ENCODE peak calls at places on chromosomes 11 and 22, in six cellular contexts. One of them, this sample, is unnamed.

GRCh38 chr22:45645526-45646414 is 25.9 kb upstream of the ATXN10 start:
- DNase-seq in ureter: peak
- DNase-seq in GM04503: no peak
- DNase-seq in DMS 273 treated with DMSO at 0.1 percent for 48 hours: no peak
- DNase-seq in PC-9: peak
- DNase-seq in stimulated activated CD8-positive, alpha-beta memory T cell treated with anti-CD3 and anti-CD28 coated beads, Interleukin-15, amount 100 ng/mL, for 48 hours: peak
- DNase-seq in this sample: peak

GRCh38 chr11:128632151-128632791 is 44.9 kb upstream of the ETS1 start:
- DNase-seq in ureter: no peak
- DNase-seq in GM04503: peak
- DNase-seq in DMS 273 treated with DMSO at 0.1 percent for 48 hours: no peak
- DNase-seq in PC-9: no peak
- DNase-seq in stimulated activated CD8-positive, alpha-beta memory T cell treated with anti-CD3 and anti-CD28 coated beads, Interleukin-15, amount 100 ng/mL, for 48 hours: no peak
- DNase-seq in this sample: peak

GRCh38 chr11:120746395-120746794 is 234.8 kb downstream of the GRIK4 start:
- DNase-seq in ureter: no peak
- DNase-seq in GM04503: no peak
- DNase-seq in DMS 273 treated with DMSO at 0.1 percent for 48 hours: no peak
- DNase-seq in PC-9: no peak
- DNase-seq in stimulated activated CD8-positive, alpha-beta memory T cell treated with anti-CD3 and anti-CD28 coated beads, Interleukin-15, amount 100 ng/mL, for 48 hours: no peak
- DNase-seq in this sample: no peak

GRCh38 chr11:128948583-128948982 is 5.9 kb upstream of the TP53AIP1 start:
- DNase-seq in ureter: no peak
- DNase-seq in GM04503: no peak
- DNase-seq in DMS 273 treated with DMSO at 0.1 percent for 48 hours: no peak
- DNase-seq in PC-9: no peak
- DNase-seq in stimulated activated CD8-positive, alpha-beta memory T cell treated with anti-CD3 and anti-CD28 coated beads, Interleukin-15, amount 100 ng/mL, for 48 hours: no peak
- DNase-seq in this sample: no peak

GRCh38 chr11:1544536-1544935 is 27.5 kb downstream of the DUSP8 start:
- DNase-seq in ureter: no peak
- DNase-seq in GM04503: no peak
- DNase-seq in DMS 273 treated with DMSO at 0.1 percent for 48 hours: no peak
- DNase-seq in PC-9: no peak
- DNase-seq in stimulated activated CD8-positive, alpha-beta memory T cell treated with anti-CD3 and anti-CD28 coated beads, Interleukin-15, amount 100 ng/mL, for 48 hours: no peak
- DNase-seq in this sample: no peak

GRCh38 chr11:112289588-112290461 is 29.2 kb upstream of the PLET1 start:
- DNase-seq in ureter: peak
- DNase-seq in GM04503: no peak
- DNase-seq in DMS 273 treated with DMSO at 0.1 percent for 48 hours: no peak
- DNase-seq in PC-9: peak
- DNase-seq in stimulated activated CD8-positive, alpha-beta memory T cell treated with anti-CD3 and anti-CD28 coated beads, Interleukin-15, amount 100 ng/mL, for 48 hours: peak
- DNase-seq in this sample: peak

GRCh38 chr22:43539572-43540533 is 128.0 kb downstream of the MPPED1 start:
- DNase-seq in ureter: no peak
- DNase-seq in GM04503: no peak
- DNase-seq in DMS 273 treated with DMSO at 0.1 percent for 48 hours: no peak
- DNase-seq in PC-9: no peak
- DNase-seq in stimulated activated CD8-positive, alpha-beta memory T cell treated with anti-CD3 and anti-CD28 coated beads, Interleukin-15, amount 100 ng/mL, for 48 hours: no peak
- DNase-seq in this sample: no peak

GRCh38 chr11:125272822-125273221 is 108.3 kb downstream of the PKNOX2 start:
- DNase-seq in ureter: no peak
- DNase-seq in GM04503: no peak
- DNase-seq in DMS 273 treated with DMSO at 0.1 percent for 48 hours: no peak
- DNase-seq in PC-9: no peak
- DNase-seq in stimulated activated CD8-positive, alpha-beta memory T cell treated with anti-CD3 and anti-CD28 coated beads, Interleukin-15, amount 100 ng/mL, for 48 hours: no peak
- DNase-seq in this sample: no peak

GRCh38 chr22:20520093-20520511 is 12.7 kb downstream of the MED15 start:
- DNase-seq in ureter: no peak
- DNase-seq in GM04503: no peak
- DNase-seq in DMS 273 treated with DMSO at 0.1 percent for 48 hours: no peak
- DNase-seq in PC-9: no peak
- DNase-seq in stimulated activated CD8-positive, alpha-beta memory T cell treated with anti-CD3 and anti-CD28 coated beads, Interleukin-15, amount 100 ng/mL, for 48 hours: peak
- DNase-seq in this sample: peak

GRCh38 chr11:70872950-70873735 is 379.2 kb downstream of the SHANK2 start:
- DNase-seq in ureter: no peak
- DNase-seq in GM04503: no peak
- DNase-seq in DMS 273 treated with DMSO at 0.1 percent for 48 hours: no peak
- DNase-seq in PC-9: no peak
- DNase-seq in stimulated activated CD8-positive, alpha-beta memory T cell treated with anti-CD3 and anti-CD28 coated beads, Interleukin-15, amount 100 ng/mL, for 48 hours: no peak
- DNase-seq in this sample: no peak

GRCh38 chr11:128520886-128521696 is 66.3 kb downstream of the ETS1 start:
- DNase-seq in ureter: no peak
- DNase-seq in GM04503: no peak
- DNase-seq in DMS 273 treated with DMSO at 0.1 percent for 48 hours: no peak
- DNase-seq in PC-9: no peak
- DNase-seq in stimulated activated CD8-positive, alpha-beta memory T cell treated with anti-CD3 and anti-CD28 coated beads, Interleukin-15, amount 100 ng/mL, for 48 hours: no peak
- DNase-seq in this sample: no peak

GRCh38 chr22:40818192-40818746 is 877 bp downstream of the SLC25A17 start:
- DNase-seq in ureter: no peak
- DNase-seq in GM04503: no peak
- DNase-seq in DMS 273 treated with DMSO at 0.1 percent for 48 hours: no peak
- DNase-seq in PC-9: no peak
- DNase-seq in stimulated activated CD8-positive, alpha-beta memory T cell treated with anti-CD3 and anti-CD28 coated beads, Interleukin-15, amount 100 ng/mL, for 48 hours: no peak
- DNase-seq in this sample: no peak

GRCh38 chr11:123238297-123238696 is 43.2 kb upstream of the CLMP start:
- DNase-seq in ureter: peak
- DNase-seq in GM04503: no peak
- DNase-seq in DMS 273 treated with DMSO at 0.1 percent for 48 hours: no peak
- DNase-seq in PC-9: no peak
- DNase-seq in stimulated activated CD8-positive, alpha-beta memory T cell treated with anti-CD3 and anti-CD28 coated beads, Interleukin-15, amount 100 ng/mL, for 48 hours: no peak
- DNase-seq in this sample: no peak

GRCh38 chr11:133966147-133966546 is 9.4 kb upstream of the IGSF9B start:
- DNase-seq in ureter: no peak
- DNase-seq in GM04503: no peak
- DNase-seq in DMS 273 treated with DMSO at 0.1 percent for 48 hours: no peak
- DNase-seq in PC-9: no peak
- DNase-seq in stimulated activated CD8-positive, alpha-beta memory T cell treated with anti-CD3 and anti-CD28 coated beads, Interleukin-15, amount 100 ng/mL, for 48 hours: no peak
- DNase-seq in this sample: no peak

GRCh38 chr11:120548682-120549209 is 37.2 kb downstream of the GRIK4 start:
- DNase-seq in ureter: no peak
- DNase-seq in GM04503: no peak
- DNase-seq in DMS 273 treated with DMSO at 0.1 percent for 48 hours: no peak
- DNase-seq in PC-9: no peak
- DNase-seq in stimulated activated CD8-positive, alpha-beta memory T cell treated with anti-CD3 and anti-CD28 coated beads, Interleukin-15, amount 100 ng/mL, for 48 hours: no peak
- DNase-seq in this sample: no peak

GRCh38 chr22:22168190-22168940 is 76.2 kb upstream of the VPREB1 start:
- DNase-seq in ureter: no peak
- DNase-seq in GM04503: no peak
- DNase-seq in DMS 273 treated with DMSO at 0.1 percent for 48 hours: peak
- DNase-seq in PC-9: no peak
- DNase-seq in stimulated activated CD8-positive, alpha-beta memory T cell treated with anti-CD3 and anti-CD28 coated beads, Interleukin-15, amount 100 ng/mL, for 48 hours: no peak
- DNase-seq in this sample: peak

GRCh38 chr11:34558211-34558610 is 44.6 kb upstream of the ELF5 start:
- DNase-seq in ureter: no peak
- DNase-seq in GM04503: no peak
- DNase-seq in DMS 273 treated with DMSO at 0.1 percent for 48 hours: no peak
- DNase-seq in PC-9: no peak
- DNase-seq in stimulated activated CD8-positive, alpha-beta memory T cell treated with anti-CD3 and anti-CD28 coated beads, Interleukin-15, amount 100 ng/mL, for 48 hours: no peak
- DNase-seq in this sample: no peak

GRCh38 chr22:38730411-38730871 is 24.7 kb downstream of the GTPBP1 start:
- DNase-seq in ureter: no peak
- DNase-seq in GM04503: no peak
- DNase-seq in DMS 273 treated with DMSO at 0.1 percent for 48 hours: no peak
- DNase-seq in PC-9: no peak
- DNase-seq in stimulated activated CD8-positive, alpha-beta memory T cell treated with anti-CD3 and anti-CD28 coated beads, Interleukin-15, amount 100 ng/mL, for 48 hours: no peak
- DNase-seq in this sample: no peak

GRCh38 chr11:80365315-80365714 is 924.5 kb upstream of the TENM4 start:
- DNase-seq in ureter: no peak
- DNase-seq in GM04503: no peak
- DNase-seq in DMS 273 treated with DMSO at 0.1 percent for 48 hours: no peak
- DNase-seq in PC-9: no peak
- DNase-seq in stimulated activated CD8-positive, alpha-beta memory T cell treated with anti-CD3 and anti-CD28 coated beads, Interleukin-15, amount 100 ng/mL, for 48 hours: no peak
- DNase-seq in this sample: no peak

GRCh38 chr11:66344550-66345315 is at the start of gene BRMS1:
- DNase-seq in ureter: peak
- DNase-seq in GM04503: peak
- DNase-seq in DMS 273 treated with DMSO at 0.1 percent for 48 hours: peak
- DNase-seq in PC-9: peak
- DNase-seq in stimulated activated CD8-positive, alpha-beta memory T cell treated with anti-CD3 and anti-CD28 coated beads, Interleukin-15, amount 100 ng/mL, for 48 hours: peak
- DNase-seq in this sample: peak

GRCh38 chr22:39149915-39150847 is 2.3 kb downstream of the CBX7 start:
- DNase-seq in ureter: no peak
- DNase-seq in GM04503: no peak
- DNase-seq in DMS 273 treated with DMSO at 0.1 percent for 48 hours: no peak
- DNase-seq in PC-9: no peak
- DNase-seq in stimulated activated CD8-positive, alpha-beta memory T cell treated with anti-CD3 and anti-CD28 coated beads, Interleukin-15, amount 100 ng/mL, for 48 hours: no peak
- DNase-seq in this sample: no peak

GRCh38 chr11:15692739-15693138 is 578.0 kb downstream of the INSC start:
- DNase-seq in ureter: no peak
- DNase-seq in GM04503: no peak
- DNase-seq in DMS 273 treated with DMSO at 0.1 percent for 48 hours: no peak
- DNase-seq in PC-9: peak
- DNase-seq in stimulated activated CD8-positive, alpha-beta memory T cell treated with anti-CD3 and anti-CD28 coated beads, Interleukin-15, amount 100 ng/mL, for 48 hours: no peak
- DNase-seq in this sample: no peak

GRCh38 chr11:59857444-59858434 is 8.5 kb downstream of the TCN1 start:
- DNase-seq in ureter: no peak
- DNase-seq in GM04503: no peak
- DNase-seq in DMS 273 treated with DMSO at 0.1 percent for 48 hours: no peak
- DNase-seq in PC-9: peak
- DNase-seq in stimulated activated CD8-positive, alpha-beta memory T cell treated with anti-CD3 and anti-CD28 coated beads, Interleukin-15, amount 100 ng/mL, for 48 hours: peak
- DNase-seq in this sample: peak

GRCh38 chr11:76830639-76831312 is 29.9 kb upstream of the ACER3 start:
- DNase-seq in ureter: no peak
- DNase-seq in GM04503: no peak
- DNase-seq in DMS 273 treated with DMSO at 0.1 percent for 48 hours: peak
- DNase-seq in PC-9: peak
- DNase-seq in stimulated activated CD8-positive, alpha-beta memory T cell treated with anti-CD3 and anti-CD28 coated beads, Interleukin-15, amount 100 ng/mL, for 48 hours: no peak
- DNase-seq in this sample: no peak

GRCh38 chr11:121634889-121635288 is 182.1 kb upstream of the SORL1-AS1 start:
- DNase-seq in ureter: no peak
- DNase-seq in GM04503: peak
- DNase-seq in DMS 273 treated with DMSO at 0.1 percent for 48 hours: no peak
- DNase-seq in PC-9: no peak
- DNase-seq in stimulated activated CD8-positive, alpha-beta memory T cell treated with anti-CD3 and anti-CD28 coated beads, Interleukin-15, amount 100 ng/mL, for 48 hours: no peak
- DNase-seq in this sample: no peak

GRCh38 chr11:134543144-134544044 is 131.4 kb upstream of the B3GAT1 start:
- DNase-seq in ureter: peak
- DNase-seq in GM04503: no peak
- DNase-seq in DMS 273 treated with DMSO at 0.1 percent for 48 hours: no peak
- DNase-seq in PC-9: no peak
- DNase-seq in stimulated activated CD8-positive, alpha-beta memory T cell treated with anti-CD3 and anti-CD28 coated beads, Interleukin-15, amount 100 ng/mL, for 48 hours: no peak
- DNase-seq in this sample: no peak

GRCh38 chr11:134442246-134442645 is 30.2 kb upstream of the B3GAT1 start:
- DNase-seq in ureter: no peak
- DNase-seq in GM04503: no peak
- DNase-seq in DMS 273 treated with DMSO at 0.1 percent for 48 hours: no peak
- DNase-seq in PC-9: no peak
- DNase-seq in stimulated activated CD8-positive, alpha-beta memory T cell treated with anti-CD3 and anti-CD28 coated beads, Interleukin-15, amount 100 ng/mL, for 48 hours: no peak
- DNase-seq in this sample: no peak

GRCh38 chr11:27553186-27553585 is 46.6 kb upstream of the LIN7C start:
- DNase-seq in ureter: no peak
- DNase-seq in GM04503: no peak
- DNase-seq in DMS 273 treated with DMSO at 0.1 percent for 48 hours: no peak
- DNase-seq in PC-9: no peak
- DNase-seq in stimulated activated CD8-positive, alpha-beta memory T cell treated with anti-CD3 and anti-CD28 coated beads, Interleukin-15, amount 100 ng/mL, for 48 hours: no peak
- DNase-seq in this sample: no peak

GRCh38 chr22:45756558-45756957 is 84.9 kb downstream of the ATXN10 start:
- DNase-seq in ureter: no peak
- DNase-seq in GM04503: no peak
- DNase-seq in DMS 273 treated with DMSO at 0.1 percent for 48 hours: no peak
- DNase-seq in PC-9: no peak
- DNase-seq in stimulated activated CD8-positive, alpha-beta memory T cell treated with anti-CD3 and anti-CD28 coated beads, Interleukin-15, amount 100 ng/mL, for 48 hours: no peak
- DNase-seq in this sample: no peak